ENCODE peak calls at places on chromosomes 12 and 14, in six cellular contexts. B is IMR-90, Q is aorta, A is ascending aorta, T is left ventricle myocardium inferior, N is tibial artery. V is an unnamed sample. For H3K4me1 and H3K36me3, the result is how much of the 10 kb centered on the place peaks cover.

GRCh38 chr12:54975272-54975671 is 9.3 kb downstream of the TESPA1 start:
- DNase-seq in B (no peak), A (no peak), N (no peak), Q (no peak), T (no peak), V (no peak)

GRCh38 chr14:45786266-45786665 is 533.3 kb upstream of the MIS18BP1 start:
- DNase-seq in A (no peak), Q (no peak), N (no peak), T (no peak), B (no peak), V (no peak)

GRCh38 chr12:20154060-20154459 is 214.3 kb upstream of the PDE3A start:
- DNase-seq in A (no peak), N (no peak), T (no peak), Q (no peak), B (peak), V (no peak)

GRCh38 chr12:96371138-96371786 is 29.0 kb downstream of the CDK17 start:
- DNase-seq in T (no peak), A (no peak), B (no peak), Q (no peak), N (no peak), V (no peak)

GRCh38 chr12:13124661-13125505 is 21.4 kb upstream of the GSG1 start:
- DNase-seq in N (no peak), T (no peak), A (no peak), B (peak), Q (no peak), V (no peak)

GRCh38 chr14:64628940-64629403 is 75.3 kb upstream of the PLEKHG3 start:
- DNase-seq in Q (no peak), B (peak), A (no peak), N (no peak), T (no peak), V (no peak)

GRCh38 chr14:73785336-73785833 is 66.2 kb upstream of the PTGR2 start:
- DNase-seq in A (no peak), Q (peak), B (peak), N (no peak), T (no peak), V (no peak)

GRCh38 chr14:65972891-65973290 is 513.3 kb upstream of the CCDC196 start:
- DNase-seq in N (no peak), A (no peak), Q (no peak), B (peak), T (no peak), V (no peak)

GRCh38 chr14:27672047-27672446 is 1074.2 kb upstream of the NOVA1 start:
- DNase-seq in A (no peak), B (no peak), T (no peak), N (no peak), Q (no peak), V (no peak)

GRCh38 chr14:76990084-76990483 is 38.4 kb downstream of the IRF2BPL start:
- DNase-seq in N (no peak), A (no peak), T (no peak), B (no peak), Q (no peak), V (no peak)

GRCh38 chr12:76996983-76997382 is 68.4 kb downstream of the E2F7 start:
- DNase-seq in Q (no peak), N (no peak), B (no peak), A (no peak), T (no peak), V (no peak)

GRCh38 chr14:104283197-104284106 is 145.1 kb downstream of the KIF26A start:
- DNase-seq in T (peak), A (no peak), Q (no peak), B (no peak), N (peak), V (no peak)

GRCh38 chr12:123102381-123102780 is 48.5 kb downstream of the PITPNM2 start:
- DNase-seq in T (no peak), Q (no peak), N (no peak), B (no peak), A (no peak), V (no peak)

DNA sequence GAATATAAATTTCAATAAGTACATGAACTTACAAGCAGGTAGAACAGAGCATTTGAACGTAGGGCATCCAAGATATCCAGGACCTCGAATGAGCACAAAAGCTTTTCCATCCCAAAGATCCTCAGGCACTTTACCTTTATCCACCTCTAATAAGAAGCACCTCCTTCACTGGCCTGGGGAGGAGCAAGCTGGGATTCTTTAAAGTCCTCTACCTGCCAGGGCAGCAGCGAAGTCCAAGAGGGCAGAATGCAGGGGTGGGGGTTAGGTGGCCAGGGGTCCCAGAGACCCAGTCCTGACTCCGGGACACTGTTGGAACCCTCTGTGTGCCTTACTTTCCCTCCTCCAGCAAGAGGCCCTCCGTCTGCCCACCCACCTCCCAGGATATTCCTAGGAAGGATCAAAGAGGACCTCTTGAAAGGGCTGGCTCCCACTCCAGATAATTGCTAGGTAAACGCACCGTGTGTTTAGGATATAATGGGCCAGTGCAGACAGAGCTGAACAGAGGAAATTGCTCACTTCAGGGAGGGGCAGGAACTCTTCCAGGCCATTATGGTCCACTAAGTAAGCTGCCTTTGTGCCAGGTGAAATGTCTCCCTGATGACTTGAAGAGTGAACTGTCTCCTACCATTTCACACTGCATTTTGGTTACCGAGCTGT is 68.1 kb downstream of the TTC9 start:
- DNase-seq in N (no peak), A (no peak), Q (no peak), T (no peak), B (no peak), V (no peak)
- H3K4me3 ChIP-seq in N (no peak), A (no peak), Q (no peak), T (no peak), B (no peak), V (no peak)

GRCh38 chr12:120225852-120226640 is 25.1 kb upstream of the RPLP0 start:
- DNase-seq in B (no peak), Q (peak), T (peak), N (no peak), A (no peak), V (no peak)
- H3K4me1 ChIP-seq in B (under half), Q (under half), T (half or more), N (half or more), A (under half), V (half or more)

GRCh38 chr14:78238141-78238540 is 68.0 kb downstream of the NRXN3 start:
- DNase-seq in T (no peak), A (no peak), B (no peak), Q (no peak), N (no peak), V (no peak)
- H3K36me3 ChIP-seq in T (under half), A (under half), B (under half), Q (under half), N (under half), V (under half)

GRCh38 chr12:6938353-6939186 is 5.0 kb upstream of the RNU7-1 start:
- DNase-seq in Q (no peak), N (no peak), T (no peak), B (no peak), A (no peak), V (no peak)
- H3K4me3 ChIP-seq in Q (no peak), N (peak), T (peak), B (peak), A (peak), V (peak)

DNA sequence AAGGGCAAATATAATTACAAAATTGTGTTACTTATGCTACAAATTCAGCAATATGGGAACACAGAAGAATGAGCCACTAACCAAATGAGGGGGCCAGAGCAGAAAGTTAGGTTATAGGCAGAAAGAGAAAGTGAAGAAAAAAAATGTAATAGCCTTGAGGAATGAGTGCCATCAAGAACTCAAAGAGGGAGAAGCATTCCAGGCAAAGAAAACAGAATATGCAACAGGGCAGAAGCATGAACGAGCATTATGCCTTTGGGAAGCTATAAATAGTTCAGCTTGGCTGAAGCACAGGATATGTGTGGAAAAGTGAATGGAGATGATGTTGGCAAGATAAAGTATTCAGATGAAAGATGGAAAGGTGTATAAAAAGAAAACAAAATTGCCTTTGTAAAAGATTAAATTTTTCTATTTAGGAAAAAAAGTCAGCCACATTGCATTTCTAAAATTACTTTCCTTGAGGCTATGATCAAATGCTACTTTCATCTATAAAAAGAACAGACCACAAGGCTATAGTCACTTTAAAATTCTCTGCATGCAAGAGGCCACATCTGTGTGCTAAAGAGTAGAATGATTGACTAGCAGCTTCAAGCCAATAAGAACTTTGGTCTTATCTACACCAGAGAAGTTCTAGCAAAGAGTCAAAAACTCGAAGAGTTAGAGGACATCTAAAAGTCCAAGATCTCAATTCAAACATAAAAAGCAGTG is 193.6 kb upstream of the GARIN6 start:
- DNase-seq in B (no peak), A (no peak), N (no peak), Q (no peak), T (no peak), V (no peak)
- H3K4me1 ChIP-seq in B (under half), A (under half), N (half or more), Q (under half), T (under half), V (under half)

GRCh38 chr12:75782182-75782581 is 249.4 kb downstream of the PHLDA1 start:
- DNase-seq in A (no peak), B (no peak), N (no peak), T (no peak), Q (no peak), V (no peak)

GRCh38 chr12:75784591-75784990 is 247.0 kb downstream of the PHLDA1 start:
- DNase-seq in A (no peak), Q (no peak), B (peak), N (peak), T (peak), V (no peak)

GRCh38 chr12:75786071-75786470 is 245.5 kb downstream of the PHLDA1 start:
- DNase-seq in N (no peak), B (no peak), A (no peak), T (no peak), Q (no peak), V (no peak)

GRCh38 chr12:75781532-75782046 is 250.0 kb downstream of the PHLDA1 start:
- DNase-seq in A (no peak), Q (no peak), T (no peak), N (no peak), B (peak), V (no peak)

DNA sequence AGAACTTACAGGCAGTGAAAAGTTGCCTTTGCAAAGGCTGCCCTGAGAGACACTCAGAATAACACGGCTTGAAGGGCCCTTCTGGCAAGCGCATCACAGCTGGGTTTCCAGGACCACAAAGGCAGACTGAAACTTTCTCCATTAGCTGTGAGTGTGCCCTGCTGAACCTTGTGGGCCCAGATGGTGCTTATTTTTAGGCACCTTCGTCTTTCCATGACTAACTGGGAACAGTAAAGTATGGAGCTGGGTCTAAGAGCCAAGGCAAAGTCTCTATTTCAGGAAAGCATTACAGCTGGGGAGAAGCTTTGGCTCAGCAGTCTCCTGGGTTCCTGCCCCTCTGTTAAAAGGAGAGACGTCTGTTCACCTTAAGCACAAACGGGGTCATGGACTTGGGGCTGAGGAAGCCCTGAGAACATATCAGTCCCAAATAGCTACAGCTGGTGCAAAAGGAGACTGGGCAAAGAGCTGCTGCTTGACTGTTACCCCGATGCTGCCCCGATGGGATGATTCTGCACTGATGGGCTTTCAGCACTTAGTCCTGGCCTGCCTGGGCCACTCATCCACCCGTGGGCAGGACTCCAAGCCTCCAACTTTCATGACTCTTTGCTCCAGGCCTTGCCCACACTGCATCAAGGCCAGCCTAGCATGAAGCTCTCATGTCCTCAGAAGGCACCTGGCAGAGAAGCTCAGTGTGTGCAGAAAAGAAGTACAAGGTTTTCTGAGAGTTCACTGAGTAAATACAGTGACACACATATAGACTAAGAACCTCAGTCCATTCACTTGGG is 248.3 kb downstream of the PHLDA1 start:
- DNase-seq in B (peak), T (no peak), A (peak), Q (peak), N (no peak), V (no peak)
- H3K36me3 ChIP-seq in B (under half), T (under half), A (under half), Q (under half), N (under half), V (under half)

DNA sequence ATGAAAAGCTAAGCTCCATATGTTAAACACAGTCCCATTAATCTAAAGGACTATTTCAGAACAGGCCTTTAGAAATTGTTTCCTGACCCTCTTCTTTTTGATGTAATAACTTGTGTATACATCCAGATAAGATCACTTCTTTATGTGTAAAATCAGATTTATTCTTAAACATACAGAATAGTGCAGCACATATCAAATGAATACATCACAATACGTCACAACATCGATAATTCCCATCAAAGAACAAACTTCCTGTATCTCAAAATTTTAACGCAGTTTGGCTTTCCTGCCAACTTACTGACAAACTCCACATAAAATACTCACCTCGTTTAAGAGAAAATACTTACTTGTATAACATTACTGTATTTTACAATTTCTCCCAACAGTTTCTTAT is 108.7 kb downstream of the ITPR2 start:
- DNase-seq in Q (no peak), N (no peak), A (no peak), B (no peak), T (no peak), V (no peak)
- H3K4me3 ChIP-seq in Q (no peak), N (no peak), A (no peak), B (peak), T (no peak), V (no peak)

DNA sequence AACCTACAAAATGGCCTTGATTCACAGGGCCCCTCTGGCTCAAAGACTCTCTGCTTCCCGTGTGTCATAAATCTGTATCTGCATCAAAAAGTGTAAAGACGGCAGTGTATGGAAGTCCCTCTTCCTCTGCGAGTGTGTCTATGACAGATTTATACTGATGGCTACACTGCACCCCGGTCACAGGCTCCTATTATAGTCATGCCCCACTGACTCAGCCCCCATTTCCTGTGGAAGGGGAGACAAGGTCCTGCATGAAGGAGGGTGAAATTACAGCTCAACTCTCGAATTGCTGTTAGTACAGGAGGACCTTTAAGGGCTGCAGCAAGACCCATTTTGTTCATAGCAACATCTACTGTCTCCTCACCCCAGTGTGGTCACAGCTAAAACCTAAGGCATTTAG is 68.6 kb downstream of the HMGA2 start:
- DNase-seq in A (no peak), N (no peak), B (peak), Q (no peak), T (no peak), V (no peak)
- H3K4me1 ChIP-seq in A (under half), N (under half), B (under half), Q (under half), T (under half), V (under half)

GRCh38 chr12:49795654-49796105 is 32.5 kb downstream of the NCKAP5L start:
- DNase-seq in A (no peak), T (no peak), Q (no peak), N (no peak), B (no peak), V (no peak)
- H3K36me3 ChIP-seq in A (half or more), T (half or more), Q (under half), N (half or more), B (half or more), V (under half)